ENCODE peak calls at places on chromosomes 16 and 17, in ten cellular contexts. B, E, D, J, G, F, O, W, Z and K are unnamed samples.

GRCh38 chr17:3727041-3727440 is 3.3 kb downstream of the HASPIN start:
- DNase-seq in W (no peak), Z (no peak), E (no peak), J (no peak), D (no peak), F (no peak), B (no peak), G (no peak), O (no peak), K (no peak)

GRCh38 chr17:38703742-38704644 is 1.1 kb upstream of the MLLT6 start:
- DNase-seq in Z (peak), D (no peak), E (peak), G (no peak), B (peak), W (peak), O (peak), J (peak), F (peak), K (peak)

GRCh38 chr17:21313320-21313719 is 28.8 kb downstream of the MAP2K3 start:
- DNase-seq in J (no peak), D (no peak), G (no peak), O (no peak), Z (no peak), E (no peak), W (no peak), F (no peak), B (no peak), K (peak)

GRCh38 chr17:77428020-77428781 is 287.4 kb downstream of the SEC14L1 start:
- DNase-seq in O (no peak), Z (peak), W (no peak), J (peak), F (no peak), E (no peak), G (no peak), D (peak), B (no peak), K (no peak)

GRCh38 chr17:50076591-50077235 is 18.4 kb upstream of the PDK2 start:
- DNase-seq in D (no peak), F (no peak), B (no peak), G (no peak), O (no peak), E (no peak), Z (no peak), W (no peak), J (no peak), K (no peak)

GRCh38 chr16:64475627-64476351 is 646.1 kb downstream of the CDH11 start:
- DNase-seq in B (no peak), F (no peak), W (no peak), D (no peak), E (no peak), Z (peak), O (no peak), G (no peak), J (no peak), K (no peak)

GRCh38 chr16:88116121-88116900 is 165.1 kb downstream of the BANP start:
- DNase-seq in F (no peak), W (no peak), G (no peak), Z (no peak), E (no peak), O (peak), B (no peak), J (no peak), D (no peak), K (no peak)

GRCh38 chr17:68356520-68356919 is 65.2 kb downstream of the ARSG start:
- DNase-seq in O (no peak), E (peak), D (no peak), G (no peak), B (peak), W (peak), J (peak), F (no peak), Z (no peak), K (no peak)

GRCh38 chr16:1941924-1942809 is 832 bp downstream of the MSRB1 start:
- DNase-seq in G (no peak), B (no peak), Z (no peak), O (peak), F (no peak), W (no peak), D (no peak), J (no peak), E (no peak), K (peak)

GRCh38 chr16:50547944-50548658 is at the start of gene NKD1:
- DNase-seq in Z (peak), O (peak), F (peak), E (peak), G (no peak), W (peak), B (peak), J (peak), D (peak), K (peak)

GRCh38 chr17:64598672-64599071 is 63.4 kb downstream of the SMURF2 start:
- DNase-seq in W (no peak), B (no peak), Z (no peak), E (no peak), J (no peak), G (no peak), D (no peak), O (no peak), F (no peak), K (no peak)

GRCh38 chr17:27846042-27846655 is 45.8 kb upstream of the NOS2 start:
- DNase-seq in F (no peak), O (no peak), D (no peak), W (no peak), E (no peak), B (no peak), J (no peak), G (no peak), Z (no peak), K (no peak)

GRCh38 chr16:24540575-24541240 is 1.3 kb downstream of the RBBP6 start:
- DNase-seq in W (no peak), G (no peak), D (peak), J (no peak), E (no peak), Z (no peak), F (no peak), B (no peak), O (no peak), K (no peak)

GRCh38 chr16:50372611-50373344 is 4.0 kb upstream of the BRD7 start:
- DNase-seq in E (no peak), B (no peak), O (peak), W (no peak), J (peak), G (no peak), D (peak), Z (peak), F (no peak), K (no peak)

GRCh38 chr17:13409455-13409854 is 192.3 kb downstream of the HS3ST3A1 start:
- DNase-seq in O (no peak), D (no peak), Z (no peak), B (no peak), E (no peak), W (no peak), J (no peak), F (no peak), G (no peak), K (no peak)

GRCh38 chr16:27221576-27222498 is 18.5 kb downstream of the KDM8 start:
- DNase-seq in O (peak), J (peak), G (no peak), D (no peak), W (no peak), Z (no peak), F (no peak), E (no peak), B (no peak), K (peak)

GRCh38 chr16:13560151-13560550 is 359.8 kb upstream of the ERCC4 start:
- DNase-seq in Z (no peak), E (no peak), J (no peak), G (no peak), B (no peak), O (no peak), F (no peak), W (no peak), D (no peak), K (no peak)

GRCh38 chr17:43104665-43105064 is 20.5 kb downstream of the BRCA1 start:
- DNase-seq in E (no peak), G (no peak), Z (no peak), O (no peak), J (no peak), D (no peak), F (no peak), B (no peak), W (no peak), K (no peak)

GRCh38 chr17:67490471-67490870 is 113.4 kb downstream of the PITPNC1 start:
- DNase-seq in Z (no peak), D (no peak), O (peak), G (no peak), W (no peak), J (no peak), F (no peak), E (no peak), B (no peak), K (no peak)

GRCh38 chr17:6138761-6139446 is 68.7 kb downstream of the WSCD1 start:
- DNase-seq in D (no peak), B (no peak), E (no peak), W (no peak), Z (no peak), J (no peak), F (no peak), O (no peak), G (peak), K (no peak)

GRCh38 chr17:74972107-74972972 is at the start of gene HID1:
- DNase-seq in D (peak), F (peak), O (no peak), G (no peak), E (peak), W (peak), B (peak), Z (peak), J (peak), K (no peak)

GRCh38 chr17:57911834-57912673 is 43.2 kb downstream of the CUEDC1 start:
- DNase-seq in F (no peak), D (peak), W (no peak), E (no peak), J (peak), B (no peak), O (peak), G (no peak), Z (peak), K (peak)

GRCh38 chr17:20063665-20064648 is 54.8 kb downstream of the SPECC1 start:
- DNase-seq in W (no peak), G (no peak), E (no peak), J (peak), O (peak), Z (peak), B (no peak), D (peak), F (no peak), K (peak)

GRCh38 chr17:14779236-14779635 is 478.4 kb downstream of the HS3ST3B1 start:
- DNase-seq in G (no peak), Z (no peak), O (no peak), J (no peak), D (no peak), B (no peak), E (no peak), F (no peak), W (no peak), K (no peak)

GRCh38 chr17:49930880-49931279 is 38.1 kb upstream of the DLX4 start:
- DNase-seq in O (no peak), W (no peak), E (no peak), D (no peak), G (no peak), J (no peak), Z (no peak), F (no peak), B (no peak), K (no peak)

GRCh38 chr16:26709175-26709574 is 357.6 kb upstream of the C16orf82 start:
- DNase-seq in D (no peak), O (no peak), E (no peak), G (no peak), J (no peak), Z (no peak), W (no peak), B (no peak), F (no peak), K (no peak)

GRCh38 chr16:69397821-69398521 is 12.2 kb upstream of the TERF2 start:
- DNase-seq in G (no peak), D (peak), F (no peak), E (no peak), O (peak), B (no peak), W (no peak), Z (peak), J (no peak), K (no peak)

GRCh38 chr17:68257924-68258323 is 10.1 kb downstream of the AMZ2 start:
- DNase-seq in W (no peak), B (no peak), G (no peak), D (no peak), F (no peak), Z (no peak), J (no peak), O (no peak), E (no peak), K (no peak)

GRCh38 chr17:72274632-72275031 is 153.8 kb downstream of the SOX9 start:
- DNase-seq in D (no peak), F (no peak), B (no peak), O (no peak), G (no peak), W (no peak), J (no peak), Z (no peak), E (no peak), K (no peak)